ENCODE peak calls at places on chromosomes 16 and 17, in ten cellular contexts. X, Y, D, G, A, K, Q, V, F and U are unnamed samples. For H3K4me1, the result is how much of the 10 kb centered on the place peaks cover.

GRCh38 chr16:29738514-29738913 is 7.3 kb downstream of the C16orf54 start:
- DNase-seq in X (no peak), Y (peak), D (no peak), G (no peak), A (no peak), K (no peak), Q (no peak), V (no peak), F (no peak), U (no peak)

GRCh38 chr16:4085405-4085970 is 30.8 kb downstream of the ADCY9 start:
- DNase-seq in X (no peak), Y (no peak), D (no peak), G (no peak), A (peak), K (no peak), Q (no peak), V (no peak), F (no peak), U (no peak)

GRCh38 chr16:53805747-53806146 is 101.8 kb downstream of the FTO start:
- DNase-seq in X (no peak), Y (no peak), D (no peak), G (no peak), A (no peak), K (no peak), Q (no peak), V (no peak), F (no peak), U (no peak)

GRCh38 chr16:48408688-48409087 is 23.5 kb upstream of the SIAH1 start:
- DNase-seq in X (no peak), Y (no peak), D (no peak), G (peak), A (no peak), K (no peak), Q (no peak), V (peak), F (no peak), U (peak)

GRCh38 chr17:14428640-14429029 is 127.8 kb downstream of the HS3ST3B1 start:
- DNase-seq in X (no peak), Y (peak), D (no peak), G (no peak), A (no peak), K (no peak), Q (no peak), V (no peak), F (no peak), U (no peak)

GRCh38 chr16:87000007-87000406 is 317.2 kb downstream of the C16orf95 start:
- DNase-seq in X (no peak), Y (no peak), D (no peak), G (peak), A (no peak), K (no peak), Q (peak), V (no peak), F (no peak), U (no peak)

GRCh38 chr17:29555840-29556239 is 11.0 kb downstream of the ABHD15 start:
- DNase-seq in X (no peak), Y (no peak), D (peak), G (no peak), A (no peak), K (no peak), Q (peak), V (no peak), F (no peak), U (no peak)

GRCh38 chr16:27597361-27597760 is 47.4 kb downstream of the KATNIP start:
- DNase-seq in X (no peak), Y (no peak), D (no peak), G (no peak), A (no peak), K (no peak), Q (no peak), V (no peak), F (no peak), U (no peak)

GRCh38 chr16:84294196-84295142 is at the start of gene WFDC1:
- DNase-seq in X (no peak), Y (no peak), D (peak), G (no peak), A (no peak), K (peak), Q (peak), V (no peak), F (no peak), U (no peak)

GRCh38 chr17:66375121-66375520 is 72.7 kb downstream of the PRKCA start:
- DNase-seq in X (no peak), Y (no peak), D (no peak), G (no peak), A (no peak), K (no peak), Q (no peak), V (no peak), F (no peak), U (no peak)

GRCh38 chr16:84198401-84198800 is 7.4 kb downstream of the ADAD2 start:
- DNase-seq in X (no peak), Y (no peak), D (no peak), G (peak), A (no peak), K (no peak), Q (no peak), V (peak), F (no peak), U (peak)

GRCh38 chr17:49624896-49625295 is 49.2 kb downstream of the NXPH3 start:
- DNase-seq in X (no peak), Y (no peak), D (no peak), G (no peak), A (no peak), K (no peak), Q (no peak), V (peak), F (no peak), U (no peak)

GRCh38 chr17:82812058-82812457 is 27.8 kb downstream of the ZNF750 start:
- DNase-seq in X (no peak), Y (no peak), D (no peak), G (no peak), A (no peak), K (no peak), Q (no peak), V (no peak), F (no peak), U (no peak)

GRCh38 chr17:4165301-4166010 is 22.5 kb downstream of the CYB5D2 start:
- DNase-seq in X (no peak), Y (no peak), D (no peak), G (no peak), A (no peak), K (no peak), Q (no peak), V (no peak), F (no peak), U (peak)

GRCh38 chr17:2048805-2049204 is 6.1 kb upstream of the HIC1 start:
- DNase-seq in X (no peak), Y (no peak), D (no peak), G (no peak), A (no peak), K (no peak), Q (no peak), V (no peak), F (no peak), U (no peak)

GRCh38 chr16:75198135-75198600 is 8.8 kb downstream of the CTRB2 start:
- DNase-seq in X (no peak), Y (no peak), D (no peak), G (no peak), A (no peak), K (no peak), Q (peak), V (no peak), F (no peak), U (no peak)

GRCh38 chr16:71775949-71776348 is 32.7 kb downstream of the AP1G1 start:
- DNase-seq in X (no peak), Y (peak), D (no peak), G (no peak), A (no peak), K (no peak), Q (no peak), V (no peak), F (no peak), U (no peak)

GRCh38 chr16:79097781-79098180 is 502.8 kb downstream of the MAF start:
- DNase-seq in X (no peak), Y (no peak), D (no peak), G (no peak), A (no peak), K (no peak), Q (peak), V (no peak), F (no peak), U (no peak)

GRCh38 chr16:80016689-80017088 is 416.2 kb upstream of the MAF start:
- DNase-seq in X (no peak), Y (no peak), D (no peak), G (no peak), A (no peak), K (no peak), Q (no peak), V (no peak), F (no peak), U (no peak)

GRCh38 chr17:29357821-29358232 is 32.3 kb upstream of the TAOK1 start:
- DNase-seq in X (no peak), Y (no peak), D (no peak), G (no peak), A (no peak), K (no peak), Q (no peak), V (peak), F (no peak), U (peak)

GRCh38 chr17:17837966-17838962 is 1.5 kb upstream of the SREBF1 start:
- DNase-seq in X (peak), Y (no peak), D (peak), G (peak), A (peak), K (peak), Q (peak), V (peak), F (peak), U (peak)

GRCh38 chr17:17836250-17836817 is 452 bp downstream of the SREBF1 start:
- DNase-seq in X (peak), Y (peak), D (peak), G (peak), A (peak), K (peak), Q (peak), V (peak), F (peak), U (peak)

GRCh38 chr17:17835415-17836249 is 1.2 kb downstream of the SREBF1 start:
- DNase-seq in X (no peak), Y (no peak), D (no peak), G (no peak), A (no peak), K (no peak), Q (no peak), V (no peak), F (no peak), U (no peak)

GRCh38 chr17:17836818-17837379 is at the start of gene SREBF1:
- DNase-seq in X (peak), Y (peak), D (peak), G (peak), A (no peak), K (peak), Q (peak), V (peak), F (peak), U (no peak)

DNA sequence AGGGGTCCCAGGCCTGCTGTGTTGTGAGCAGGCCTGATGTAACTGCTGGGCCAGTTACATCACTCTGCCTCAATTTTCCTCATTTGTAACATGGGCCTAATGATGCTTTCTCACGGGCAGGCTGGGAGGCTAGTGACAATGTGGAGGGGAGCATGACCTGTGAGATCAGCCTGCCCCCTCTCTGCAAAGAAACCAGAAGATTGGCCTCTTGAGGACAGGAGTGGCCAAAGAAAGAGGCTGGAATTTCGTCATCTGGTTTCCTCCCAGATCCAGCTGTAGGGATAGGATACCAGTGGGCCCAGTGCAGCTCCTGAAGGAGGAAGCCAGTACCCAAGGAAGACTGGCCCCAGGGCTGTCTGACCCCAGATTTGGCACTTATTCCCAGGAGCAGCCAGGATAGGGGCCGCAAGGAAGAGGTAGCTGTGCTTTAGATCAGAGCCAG is 615 bp upstream of the SREBF1 start:
- DNase-seq in X (no peak), Y (no peak), D (no peak), G (peak), A (peak), K (peak), Q (peak), V (peak), F (peak), U (peak)
- TF ChIP-seq EZH2 in X (no peak), Y (no peak), D (no peak), G (no peak), A (no peak), K (no peak), Q (no peak), V (no peak), F (no peak), U (no peak)

GRCh38 chr17:80955078-80955477 is 36.6 kb upstream of the CHMP6 start:
- DNase-seq in X (no peak), Y (no peak), D (no peak), G (no peak), A (no peak), K (no peak), Q (no peak), V (no peak), F (no peak), U (no peak)

GRCh38 chr17:80957461-80957941 is 34.1 kb upstream of the CHMP6 start:
- DNase-seq in X (no peak), Y (no peak), D (no peak), G (no peak), A (no peak), K (no peak), Q (no peak), V (no peak), F (no peak), U (no peak)

GRCh38 chr17:80953471-80954315 is 37.9 kb upstream of the CHMP6 start:
- DNase-seq in X (no peak), Y (no peak), D (no peak), G (no peak), A (no peak), K (no peak), Q (no peak), V (no peak), F (no peak), U (no peak)

GRCh38 chr17:80955673-80956306 is 35.9 kb upstream of the CHMP6 start:
- DNase-seq in X (no peak), Y (no peak), D (no peak), G (no peak), A (no peak), K (no peak), Q (no peak), V (no peak), F (no peak), U (no peak)

GRCh38 chr17:80956321-80957190 is 35.1 kb upstream of the CHMP6 start:
- DNase-seq in X (no peak), Y (no peak), D (no peak), G (no peak), A (no peak), K (no peak), Q (no peak), V (no peak), F (no peak), U (no peak)
- H3K4me1 ChIP-seq in X (under half), Y (under half), D (under half), G (under half), A (under half), K (under half), Q (under half), V (under half), F (under half), U (under half)

DNA sequence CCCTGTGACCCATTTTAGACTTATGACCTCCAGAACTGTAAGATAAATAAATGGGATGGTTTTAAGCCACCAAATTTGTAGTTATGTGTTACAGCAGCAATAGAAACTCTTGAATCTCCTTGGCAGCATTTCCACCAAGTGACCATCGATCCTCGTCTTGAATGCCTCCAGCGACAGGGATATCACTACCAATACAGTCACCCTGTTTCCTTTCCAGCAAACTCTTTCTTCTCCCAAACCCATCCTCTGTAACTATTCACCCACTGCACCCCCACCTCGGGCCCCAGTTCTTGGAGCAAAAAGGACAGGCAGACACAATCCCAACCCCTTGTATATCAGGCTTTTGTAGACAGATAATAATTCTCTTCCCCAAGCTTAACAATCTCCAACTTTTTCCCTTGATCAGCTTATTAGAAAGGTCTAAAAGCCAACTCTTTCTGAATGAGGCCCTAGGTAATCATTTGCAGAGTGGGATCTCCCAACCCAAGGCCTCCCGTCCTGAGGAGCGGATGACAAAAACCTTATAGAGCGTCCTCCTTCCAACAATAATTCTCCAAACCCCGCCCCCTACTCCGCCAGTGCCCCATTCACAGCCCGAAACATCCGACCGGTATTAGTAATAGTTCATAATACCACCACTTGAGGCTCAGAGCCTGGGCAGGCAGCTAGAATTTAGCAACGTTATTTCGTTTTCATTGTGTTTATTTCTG is 14.7 kb upstream of the PLLP start:
- DNase-seq in X (peak), Y (no peak), D (peak), G (peak), A (no peak), K (peak), Q (peak), V (no peak), F (no peak), U (no peak)
- H2AFZ ChIP-seq in X (peak), Y (peak), D (peak), G (peak), A (peak), K (peak), Q (peak), V (peak), F (peak), U (peak)

DNA sequence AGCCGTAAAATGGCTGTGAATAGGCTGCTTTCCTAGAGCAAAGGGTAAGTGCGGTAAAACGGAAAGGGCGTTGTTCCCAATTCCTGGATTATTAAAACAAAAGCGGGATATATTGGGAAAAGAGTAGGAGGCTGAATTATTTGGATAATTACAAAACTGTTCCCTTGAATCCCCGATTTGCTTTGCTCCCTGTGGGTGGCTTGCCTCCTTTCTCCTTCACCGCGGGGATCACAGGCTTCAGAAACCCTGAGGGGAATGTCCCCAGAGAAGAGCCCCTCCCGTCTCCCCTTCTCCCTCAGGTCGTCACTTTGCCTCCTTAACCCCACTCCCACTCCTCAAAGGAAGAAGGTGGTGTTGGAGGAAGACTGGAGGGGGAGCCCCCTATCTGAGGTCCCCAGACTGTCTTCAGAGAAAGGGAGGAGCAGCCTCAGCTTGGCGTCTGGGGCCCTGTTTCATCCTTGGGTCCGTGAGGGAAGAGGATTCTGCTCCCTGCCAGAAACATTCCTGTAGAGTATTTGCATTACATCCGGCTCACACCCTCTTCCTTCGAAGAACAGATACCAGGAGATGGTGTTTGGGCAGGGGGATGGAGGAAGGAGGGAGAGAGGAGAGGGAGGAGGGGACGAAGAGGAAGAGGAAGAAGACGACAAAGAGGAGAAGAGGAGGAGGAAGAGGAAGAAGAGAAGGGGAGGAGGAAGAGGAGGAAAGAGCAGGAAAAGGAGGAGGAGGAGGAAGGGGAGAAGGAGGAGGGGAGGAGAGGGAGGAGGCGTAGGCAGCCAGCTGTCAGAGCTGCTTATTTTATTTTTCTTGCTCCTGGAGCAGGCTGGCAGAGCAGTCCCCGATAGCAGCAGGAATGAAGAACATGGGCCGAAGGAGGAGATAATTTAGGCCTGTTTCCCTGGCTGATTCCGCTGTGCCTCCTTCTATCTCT is 31.8 kb downstream of the MRM1 start:
- DNase-seq in X (no peak), Y (no peak), D (no peak), G (no peak), A (no peak), K (peak), Q (no peak), V (no peak), F (no peak), U (no peak)
- TF ChIP-seq EZH2 in X (no peak), Y (no peak), D (no peak), G (no peak), A (no peak), K (no peak), Q (no peak), V (peak), F (peak), U (no peak)

GRCh38 chr17:77126519-77126918 is 14.2 kb upstream of the SEC14L1 start:
- DNase-seq in X (no peak), Y (no peak), D (no peak), G (peak), A (no peak), K (no peak), Q (no peak), V (no peak), F (peak), U (peak)
- H3K4me1 ChIP-seq in X (under half), Y (under half), D (under half), G (half or more), A (half or more), K (under half), Q (under half), V (under half), F (half or more), U (half or more)

DNA sequence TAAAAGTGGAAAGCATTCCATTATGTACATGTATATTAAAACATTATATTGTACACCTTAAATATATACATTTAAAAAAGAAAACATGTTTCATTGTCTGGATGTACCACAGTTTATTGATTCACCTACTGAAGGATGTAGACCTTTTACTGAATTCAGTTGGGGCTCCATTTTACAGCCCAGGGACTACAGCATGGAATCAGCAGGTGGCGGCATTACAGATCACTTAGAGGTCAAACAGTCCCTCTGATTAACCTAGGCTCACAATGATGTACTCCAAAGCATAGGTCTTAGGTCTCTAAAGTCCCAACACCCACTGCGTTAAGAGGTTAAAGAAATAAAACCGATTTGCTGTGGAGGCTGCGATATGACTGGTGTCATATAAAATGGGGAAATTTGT is 490.9 kb downstream of the SHISA9 start:
- DNase-seq in X (no peak), Y (no peak), D (no peak), G (no peak), A (no peak), K (peak), Q (no peak), V (no peak), F (no peak), U (no peak)
- H2AFZ ChIP-seq in X (no peak), Y (no peak), D (no peak), G (no peak), A (no peak), K (no peak), Q (no peak), V (no peak), F (no peak), U (no peak)

GRCh38 chr17:48589060-48589830 is 796 bp downstream of the HOXB3 start:
- DNase-seq in X (no peak), Y (no peak), D (no peak), G (no peak), A (no peak), K (no peak), Q (no peak), V (no peak), F (no peak), U (no peak)
- TF ChIP-seq EZH2 in X (no peak), Y (no peak), D (no peak), G (no peak), A (no peak), K (peak), Q (peak), V (no peak), F (no peak), U (no peak)

GRCh38 chr16:81583893-81584705 is 139.5 kb downstream of the CMIP start:
- DNase-seq in X (no peak), Y (no peak), D (no peak), G (peak), A (peak), K (no peak), Q (no peak), V (peak), F (no peak), U (peak)
- H3K4me1 ChIP-seq in X (under half), Y (under half), D (under half), G (half or more), A (half or more), K (under half), Q (under half), V (under half), F (under half), U (half or more)